ENCODE peak calls at places on chromosomes 3 and 15, in five cellular contexts. F is activated CD4-positive, alpha-beta T cell treated with anti-CD3 and anti-CD28 coated beads for 4 hours; K is NCI-H446 treated with DMSO at 0.1 percent for 48 hours; V is CD4-positive, CD25-positive, alpha-beta regulatory T cell; T is NCI-H526 treated with DMSO at 0.1 percent for 48 hours. G is an unnamed sample.

GRCh38 chr3:78765671-78766485 is 1001.9 kb downstream of the ROBO1 start:
- DNase-seq in F (no peak), K (peak; percentile 71), V (no peak), T (no peak), G (peak; percentile 51)

GRCh38 chr3:10558726-10559125 is 53.3 kb upstream of the ATP2B2 start:
- DNase-seq in F (no peak), K (no peak), V (no peak), T (no peak), G (no peak)

GRCh38 chr3:27431116-27431515 is 53.1 kb downstream of the SLC4A7 start:
- DNase-seq in F (no peak), K (peak; percentile 75), V (no peak), T (no peak), G (no peak)

GRCh38 chr15:26937134-26937533 is 33.8 kb upstream of the GABRG3 start:
- DNase-seq in F (no peak), K (no peak), V (no peak), T (no peak), G (no peak)

GRCh38 chr3:9439331-9439730 is 41.9 kb downstream of the SETD5 start:
- DNase-seq in F (no peak), K (no peak), V (no peak), T (no peak), G (no peak)

GRCh38 chr3:89964347-89964746 is 856.9 kb downstream of the EPHA3 start:
- DNase-seq in F (no peak), K (no peak), V (no peak), T (no peak), G (no peak)

GRCh38 chr15:31554261-31554660 is 227.6 kb downstream of the KLF13 start:
- DNase-seq in F (no peak), K (peak; percentile 59), V (no peak), T (no peak), G (no peak)

GRCh38 chr15:77112819-77113569 is 42.1 kb upstream of the TSPAN3 start:
- DNase-seq in F (no peak), K (no peak), V (no peak), T (no peak), G (no peak)

GRCh38 chr3:197300361-197300760 is 1.9 kb upstream of the DLG1 start:
- DNase-seq in F (no peak), K (no peak), V (no peak), T (no peak), G (no peak)

GRCh38 chr3:62445267-62445666 is 71.9 kb upstream of the FEZF2 start:
- DNase-seq in F (no peak), K (no peak), V (no peak), T (no peak), G (no peak)

GRCh38 chr3:45781271-45781670 is 15.1 kb downstream of the SLC6A20 start:
- DNase-seq in F (no peak), K (no peak), V (no peak), T (no peak), G (no peak)

GRCh38 chr15:57415559-57415958 is 39.3 kb downstream of the CGNL1 start:
- DNase-seq in F (no peak), K (no peak), V (no peak), T (no peak), G (no peak)

GRCh38 chr3:144557515-144557914 is 585.9 kb downstream of the DIPK2A start:
- DNase-seq in F (no peak), K (no peak), V (no peak), T (no peak), G (no peak)

GRCh38 chr15:51726302-51727073 is 11.0 kb downstream of the LYSMD2 start:
- DNase-seq in F (peak; percentile 55), K (peak; percentile 71), V (no peak), T (peak; percentile 67), G (peak; percentile 24)

GRCh38 chr15:29458361-29458760 is 188.7 kb upstream of the NSMCE3 start:
- DNase-seq in F (no peak), K (no peak), V (no peak), T (no peak), G (no peak)